ENCODE peak calls at places on chromosomes 1 and 21, in four cellular contexts. B is fibroblast of lung; U is CD8-positive, alpha-beta T cell; O is right cardiac atrium. I is an unnamed sample. For H3K4me1 and H3K27me3, the result is how much of the 10 kb centered on the place peaks cover.

GRCh38 chr1:39898648-39899603 is 2.8 kb downstream of the MYCL start:
- DNase-seq in B (peak), U (no peak), O (no peak), I (peak)

GRCh38 chr1:15956150-15956549 is 19.8 kb downstream of the ZBTB17 start:
- DNase-seq in B (peak), U (no peak), O (no peak), I (no peak)

GRCh38 chr1:21904725-21905520 is 32.2 kb downstream of the HSPG2 start:
- DNase-seq in B (peak), U (no peak), O (peak), I (no peak)

GRCh38 chr1:19814681-19815503 is at the start of gene RNF186:
- DNase-seq in B (no peak), U (no peak), O (no peak), I (no peak)

GRCh38 chr1:244802556-244803239 is 32.8 kb upstream of the COX20 start:
- DNase-seq in B (no peak), U (no peak), O (no peak), I (no peak)

GRCh38 chr1:107327446-107327845 is 186.6 kb downstream of the NTNG1 start:
- DNase-seq in B (no peak), U (no peak), O (no peak), I (no peak)

GRCh38 chr21:25343774-25344545 is 263.3 kb downstream of the MRPL39 start:
- DNase-seq in B (no peak), U (no peak), O (no peak), I (no peak)

GRCh38 chr1:3670823-3671251 is 18.5 kb downstream of the TP73 start:
- DNase-seq in B (no peak), U (no peak), O (no peak), I (no peak)

GRCh38 chr1:41652346-41653124 is 168.1 kb upstream of the EDN2 start:
- DNase-seq in B (no peak), U (no peak), O (peak), I (no peak)

GRCh38 chr21:27759091-27759659 is 792.3 kb upstream of the ADAMTS5 start:
- DNase-seq in B (no peak), U (no peak), O (peak), I (no peak)

GRCh38 chr1:31112223-31112622 is 46.7 kb upstream of the PUM1 start:
- DNase-seq in B (no peak), U (no peak), O (no peak), I (no peak)

GRCh38 chr1:110155878-110156522 is 5.7 kb downstream of the SLC6A17 start:
- DNase-seq in B (peak), U (no peak), O (peak), I (peak)

GRCh38 chr1:46413596-46413985 is 19.5 kb downstream of the FAAH start:
- DNase-seq in B (no peak), U (no peak), O (no peak), I (peak)

GRCh38 chr1:67850151-67850551 is 16.9 kb upstream of the GNG12 start:
- DNase-seq in B (peak), U (no peak), O (no peak), I (peak)

GRCh38 chr1:25642710-25643109 is 26.1 kb downstream of the MAN1C1 start:
- DNase-seq in B (peak), U (peak), O (peak), I (peak)

GRCh38 chr1:177948336-177948972 is 21.4 kb downstream of the SEC16B start:
- DNase-seq in B (peak), U (no peak), O (peak), I (peak)

GRCh38 chr1:160171352-160171751 is 19.0 kb upstream of the CASQ1 start:
- DNase-seq in B (no peak), U (no peak), O (no peak), I (no peak)

GRCh38 chr1:26021647-26022403 is at the start of gene EXTL1:
- DNase-seq in B (peak), U (no peak), O (peak), I (peak)

GRCh38 chr1:187842406-187843165 is 1013.8 kb downstream of the PLA2G4A start:
- DNase-seq in B (no peak), U (no peak), O (no peak), I (peak)

GRCh38 chr1:219567341-219567947 is 45.5 kb downstream of the ZC3H11B start:
- DNase-seq in B (peak), U (no peak), O (no peak), I (peak)

GRCh38 chr1:17199267-17200044 is 5.5 kb upstream of the PADI1 start:
- DNase-seq in B (no peak), U (no peak), O (no peak), I (no peak)

GRCh38 chr1:34408011-34408410 is 231.3 kb downstream of the C1orf94 start:
- DNase-seq in B (no peak), U (no peak), O (no peak), I (no peak)

GRCh38 chr1:44660176-44660575 is 14.1 kb downstream of the TMEM53 start:
- DNase-seq in B (peak), U (no peak), O (peak), I (peak)

GRCh38 chr1:33018112-33018511 is 18.6 kb downstream of the AK2 start:
- DNase-seq in B (no peak), U (no peak), O (no peak), I (no peak)

GRCh38 chr1:167239257-167239656 is 18.6 kb downstream of the POU2F1 start:
- DNase-seq in B (no peak), U (no peak), O (no peak), I (no peak)

GRCh38 chr21:33063365-33063883 is 6.5 kb upstream of the OLIG1 start:
- DNase-seq in B (no peak), U (no peak), O (no peak), I (no peak)

GRCh38 chr1:100736324-100736723 is 16.8 kb downstream of the VCAM1 start:
- DNase-seq in B (peak), U (no peak), O (peak), I (peak)

GRCh38 chr1:154353460-154353904 is 28.2 kb downstream of the ATP8B2 start:
- DNase-seq in B (peak), U (no peak), O (no peak), I (peak)

DNA sequence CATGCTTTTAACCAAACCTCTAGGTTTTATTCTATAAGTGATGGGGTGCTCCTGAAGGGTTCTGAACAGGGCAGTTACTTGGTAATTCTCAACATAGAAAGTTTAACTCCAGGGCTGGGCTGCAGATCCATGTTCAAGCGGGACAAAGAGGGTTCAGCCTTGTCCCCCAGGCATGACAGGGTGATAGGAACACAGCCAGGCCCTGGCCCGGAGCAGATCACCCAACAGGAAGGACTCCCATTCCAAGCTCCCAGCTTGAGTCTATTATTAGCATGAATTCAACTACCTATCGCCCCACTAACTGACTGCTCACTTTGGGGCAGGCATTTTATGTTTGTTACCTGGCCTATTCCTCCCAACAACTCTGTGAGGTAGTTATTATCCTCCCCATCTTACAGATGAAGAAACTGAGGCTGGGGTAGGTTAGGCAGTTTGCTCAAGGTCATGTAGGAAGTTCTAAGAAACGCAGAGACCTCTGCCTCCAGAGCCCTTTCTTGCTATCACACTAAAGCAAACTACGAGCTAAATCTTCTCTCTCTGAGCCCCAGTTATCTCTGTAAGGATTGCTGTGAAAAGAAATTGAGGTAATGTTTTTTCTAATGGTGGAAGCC is 14.5 kb downstream of the ASAP3 start:
- DNase-seq in B (no peak), U (no peak), O (no peak), I (no peak)
- H3K4me1 ChIP-seq in B (under half), U (under half), O (under half), I (under half)

GRCh38 chr1:220879509-220880366 is 495 bp downstream of the HLX start:
- DNase-seq in B (peak), U (no peak), O (peak), I (peak)

GRCh38 chr1:220878223-220879081 is 791 bp upstream of the HLX start:
- DNase-seq in B (peak), U (no peak), O (peak), I (no peak)

GRCh38 chr1:220880367-220880680 is 1.1 kb downstream of the HLX start:
- DNase-seq in B (peak), U (no peak), O (no peak), I (no peak)

GRCh38 chr1:220877348-220878095 is 1.7 kb upstream of the HLX start:
- DNase-seq in B (no peak), U (no peak), O (no peak), I (no peak)

GRCh38 chr1:220879090-220879508 is at the start of gene HLX:
- DNase-seq in B (peak), U (no peak), O (peak), I (peak)
- H3K27me3 ChIP-seq in B (under half), U (under half), O (under half), I (half or more)

DNA sequence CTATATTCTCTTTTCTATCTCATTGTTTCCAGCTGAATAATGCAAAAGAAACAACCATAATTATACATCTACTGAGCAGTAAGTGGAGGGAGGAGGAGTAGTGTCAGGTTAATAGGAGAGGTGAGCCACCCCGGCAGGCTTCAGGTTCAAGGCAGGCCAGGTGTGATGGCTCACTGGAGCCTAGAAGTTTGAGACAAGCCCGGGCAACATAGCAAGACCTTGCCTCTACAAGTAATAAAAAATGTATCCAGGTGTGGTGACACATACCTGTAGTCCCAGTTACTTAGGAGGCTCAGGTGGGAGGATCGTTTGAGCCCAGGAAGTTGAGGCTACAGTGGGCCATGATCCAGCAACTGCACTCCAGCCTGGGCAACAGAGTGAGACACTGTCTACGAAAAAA is 1.9 kb upstream of the DIP2A start:
- DNase-seq in B (no peak), U (no peak), O (no peak), I (no peak)
- H3K4me3 ChIP-seq in B (no peak), U (no peak), O (no peak), I (no peak)

DNA sequence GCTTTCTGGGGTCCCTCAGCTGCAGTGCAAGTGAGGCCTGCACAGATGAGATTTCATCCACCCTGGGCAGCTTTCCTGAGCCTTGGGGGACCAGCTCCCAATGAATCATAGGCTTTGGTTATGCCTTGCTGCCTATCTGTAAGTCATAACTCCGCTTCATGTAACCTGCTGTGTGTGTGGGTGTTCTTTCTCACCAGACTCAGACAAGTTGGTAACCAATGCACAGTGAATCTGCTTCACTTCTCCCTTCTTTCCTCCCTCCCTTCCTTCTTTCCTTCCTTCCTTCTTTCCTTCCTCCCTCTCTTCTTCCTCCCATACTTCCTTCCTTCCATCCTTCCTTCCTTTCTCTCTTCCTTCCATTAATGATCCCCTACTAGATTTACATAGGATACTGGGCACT is 34.4 kb upstream of the PSMB2 start:
- DNase-seq in B (no peak), U (no peak), O (no peak), I (no peak)
- H3K4me1 ChIP-seq in B (under half), U (under half), O (under half), I (under half)

GRCh38 chr21:31943586-31943985 is 70.8 kb downstream of the HUNK start:
- DNase-seq in B (no peak), U (no peak), O (no peak), I (no peak)
- H3K27me3 ChIP-seq in B (under half), U (under half), O (under half), I (under half)

GRCh38 chr1:210231846-210232523 is 611 bp upstream of the SERTAD4 start:
- DNase-seq in B (peak), U (no peak), O (peak), I (peak)

GRCh38 chr1:210234254-210234747 is 1.7 kb downstream of the SERTAD4 start:
- DNase-seq in B (no peak), U (no peak), O (no peak), I (no peak)

GRCh38 chr1:210232524-210233215 is at the start of gene SERTAD4:
- DNase-seq in B (no peak), U (no peak), O (peak), I (peak)

GRCh38 chr1:210233216-210233494 is 559 bp downstream of the SERTAD4 start:
- DNase-seq in B (no peak), U (no peak), O (no peak), I (peak)

DNA sequence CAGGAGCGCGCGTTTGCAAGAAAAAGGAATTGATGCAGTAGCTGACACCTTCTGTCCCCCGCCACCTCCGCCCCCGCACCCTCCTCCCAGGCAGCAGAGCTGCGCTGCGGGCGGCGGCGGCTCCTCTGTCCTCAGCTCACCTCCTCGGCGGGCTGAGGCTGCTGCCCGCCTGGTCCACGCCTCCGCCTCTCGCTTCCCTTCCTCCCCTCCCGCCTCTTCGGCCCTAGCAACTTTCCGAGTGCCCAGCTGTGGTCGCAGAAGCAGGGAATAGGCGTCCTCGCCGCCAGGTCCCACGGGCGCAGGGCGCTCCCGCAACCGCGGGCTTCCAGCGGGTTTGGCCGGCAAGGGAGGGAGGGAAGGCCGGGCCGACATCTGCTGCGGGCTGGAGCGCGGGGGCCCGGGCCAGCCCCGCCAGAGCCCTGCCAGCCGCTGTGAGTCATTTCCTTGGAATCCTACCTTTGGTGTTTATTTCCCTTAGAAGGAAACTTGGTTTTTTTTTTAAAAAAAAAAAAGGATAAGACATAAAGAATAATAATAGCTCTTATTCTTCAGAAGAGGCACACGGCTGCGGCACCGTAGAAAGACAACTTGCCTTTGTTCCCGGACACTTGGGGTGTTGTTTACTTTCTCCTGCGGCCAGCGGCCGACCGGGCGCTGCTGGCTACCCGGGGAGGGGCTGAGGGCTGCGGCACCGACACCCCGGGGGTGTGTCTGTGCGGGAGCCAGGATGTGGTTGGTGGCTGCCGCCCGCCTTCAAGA is 1.1 kb downstream of the SERTAD4 start:
- DNase-seq in B (peak), U (no peak), O (peak), I (peak)
- H3K4me3 ChIP-seq in B (peak), U (peak), O (peak), I (peak)

DNA sequence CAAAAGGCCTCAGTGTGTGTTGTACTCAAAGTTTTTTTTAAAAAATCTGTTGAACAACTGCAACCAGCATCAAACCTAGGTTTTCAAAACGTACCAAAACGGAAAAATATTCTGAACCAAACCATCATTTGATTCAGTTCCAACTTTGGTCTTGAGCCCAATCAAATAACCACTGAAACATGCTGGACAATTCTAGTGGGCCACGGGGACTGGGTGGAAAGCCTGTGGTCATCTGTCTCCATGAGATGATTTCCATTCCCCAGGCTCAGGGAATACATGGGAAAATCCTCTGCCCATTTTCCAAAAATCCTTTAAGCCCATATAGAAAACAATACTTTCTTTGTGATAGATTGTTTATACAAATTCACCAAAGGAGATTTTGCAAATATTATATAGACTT is 22.5 kb downstream of the ITPKB start:
- DNase-seq in B (no peak), U (no peak), O (no peak), I (no peak)
- H3K4me1 ChIP-seq in B (under half), U (half or more), O (under half), I (under half)

GRCh38 chr1:60575326-60575874 is 501.8 kb upstream of the C1orf87 start:
- DNase-seq in B (no peak), U (no peak), O (no peak), I (no peak)
- H3K27me3 ChIP-seq in B (under half), U (under half), O (under half), I (under half)